ENCODE peak calls at places on chromosomes 1 and 21, in four cellular contexts. Z is HepG2, V is K562, U is GM12878. R is an unnamed sample.

GRCh38 chr1:14113841-14114567 is 414.0 kb downstream of the PRDM2 start:
- DNase-seq in Z (no peak), V (peak; percentile 62), U (no peak), R (peak; percentile 48)

GRCh38 chr21:30740462-30740861 is 6.6 kb downstream of the KRTAP21-2 start:
- DNase-seq in Z (no peak), V (no peak), U (no peak), R (no peak)

GRCh38 chr1:231844986-231845502 is 218.5 kb downstream of the DISC1 start:
- DNase-seq in Z (no peak), V (no peak), U (no peak), R (no peak)

GRCh38 chr21:41564871-41565281 is 56.9 kb upstream of the TMPRSS2 start:
- DNase-seq in Z (peak; percentile 7), V (no peak), U (no peak), R (no peak)

GRCh38 chr1:156102634-156103511 is 11.6 kb upstream of the LMNA start:
- DNase-seq in Z (peak; percentile 45), V (no peak), U (no peak), R (no peak)

GRCh38 chr1:78274814-78275213 is 216.0 kb upstream of the PTGFR start:
- DNase-seq in Z (no peak), V (no peak), U (no peak), R (no peak)

GRCh38 chr1:32339363-32339978 is 3.4 kb upstream of the MARCKSL1 start:
- DNase-seq in Z (no peak), V (peak; percentile 47), U (no peak), R (no peak)

GRCh38 chr1:156376146-156376545 is 7.1 kb downstream of the RHBG start:
- DNase-seq in Z (peak; percentile 52), V (no peak), U (no peak), R (no peak)

GRCh38 chr1:119960501-119960900 is 64.2 kb upstream of the ADAM30 start:
- DNase-seq in Z (no peak), V (no peak), U (no peak), R (no peak)

GRCh38 chr1:225772848-225773247 is 4.8 kb upstream of the SRP9 start:
- DNase-seq in Z (no peak), V (no peak), U (no peak), R (no peak)

DNA sequence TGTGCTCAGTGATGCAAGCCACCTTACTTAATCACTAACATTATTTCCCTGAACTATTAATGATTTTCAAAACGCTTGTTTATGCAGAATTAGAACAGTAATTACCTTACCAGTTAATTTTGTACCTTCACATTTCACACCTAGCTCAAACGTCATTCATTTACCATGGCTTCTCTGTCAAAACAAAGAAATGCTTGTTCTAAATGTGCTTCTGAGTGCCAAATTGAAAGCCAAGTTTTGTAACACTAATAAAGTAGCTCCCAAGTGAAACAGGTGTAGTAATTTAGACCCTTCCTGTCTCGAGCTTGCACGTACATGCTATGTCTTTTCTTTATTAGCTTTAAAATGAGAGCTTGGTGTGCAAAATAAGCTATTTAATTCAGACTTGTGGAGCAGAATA is 533.7 kb upstream of the PKN2 start:
- DNase-seq in Z (no peak), V (no peak), U (peak; percentile 33), R (no peak)
- TF ChIP-seq FOXM1 in Z (no peak), V (no peak), U (no peak), R (no peak)

DNA sequence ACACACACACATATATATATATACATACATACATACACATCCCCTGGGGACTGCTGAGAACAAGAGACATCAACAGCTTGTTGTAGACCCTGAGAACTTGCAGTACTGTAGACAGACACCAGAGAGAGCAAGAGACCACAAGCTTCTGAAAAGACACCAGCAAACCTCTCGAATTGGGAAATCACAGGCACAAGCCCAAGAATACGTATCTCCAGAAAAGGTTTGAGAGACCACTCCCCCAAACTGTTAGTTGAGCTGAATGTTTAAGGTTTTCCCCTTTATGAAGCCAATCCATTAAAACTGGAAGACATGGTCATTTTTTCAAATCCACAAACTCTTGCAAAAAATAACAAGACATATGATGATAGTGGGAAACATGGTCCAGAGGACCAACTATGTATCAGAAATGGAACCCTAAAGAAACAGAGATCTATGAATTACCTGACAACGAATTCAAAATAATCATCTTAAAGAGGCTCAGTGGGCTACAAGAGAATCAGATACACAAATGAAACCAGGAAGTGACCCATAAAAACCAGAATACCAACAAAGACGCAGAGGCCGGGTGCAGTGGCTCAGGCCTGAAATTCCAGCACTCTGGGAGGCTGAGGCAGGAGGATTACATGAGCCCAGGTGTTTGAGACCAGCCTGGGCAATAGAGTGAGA is 45.1 kb downstream of the SLC2A1 start:
- DNase-seq in Z (peak; percentile 84), V (peak; percentile 86), U (peak; percentile 64), R (peak; percentile 74)
- TF ChIP-seq BHLHE40 in Z (no peak), V (no peak), U (no peak), R (no peak)

DNA sequence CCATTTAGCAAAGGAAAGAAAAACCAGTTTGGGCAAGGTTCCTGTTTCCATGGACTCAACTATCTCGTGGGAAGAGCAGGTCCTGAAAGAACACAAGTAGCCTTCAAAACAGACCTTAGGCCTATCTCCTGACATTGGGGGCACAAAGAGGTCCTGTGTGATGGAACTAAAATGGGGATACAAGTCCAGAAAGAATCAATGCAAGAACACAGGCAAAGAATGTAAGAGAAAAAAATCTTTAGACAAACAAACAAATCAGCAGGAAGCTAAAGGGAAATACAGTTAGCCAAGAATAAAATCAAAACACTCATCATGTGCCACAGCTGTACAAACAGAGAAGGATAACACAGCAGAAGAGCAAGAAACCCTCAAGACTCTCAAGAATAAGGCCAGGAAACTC is 28.2 kb downstream of the SLC30A10 start:
- DNase-seq in Z (no peak), V (no peak), U (no peak), R (no peak)
- TF ChIP-seq FOXM1 in Z (no peak), V (no peak), U (no peak), R (no peak)

DNA sequence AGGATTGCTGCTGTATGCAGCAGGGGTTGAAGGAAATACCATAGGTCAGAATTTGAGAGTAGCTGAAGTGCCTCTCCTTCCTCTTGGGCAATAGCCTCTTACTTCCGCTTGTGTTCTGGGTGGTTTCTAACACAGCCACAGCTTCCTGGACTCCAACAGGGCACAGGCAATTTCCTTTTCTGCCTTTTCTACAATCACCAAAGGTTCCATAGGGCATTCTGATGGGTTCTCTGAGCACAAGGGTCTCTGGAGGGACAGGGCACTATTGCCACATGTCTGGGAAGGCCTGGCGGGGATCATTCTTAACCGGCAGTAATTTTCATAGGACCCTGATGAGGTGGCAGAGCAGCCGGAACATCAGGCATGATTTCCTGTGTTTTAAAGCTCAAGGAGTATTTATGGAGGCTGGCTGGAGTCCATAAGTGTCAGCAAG is 5.5 kb upstream of the AGTRAP start:
- DNase-seq in Z (no peak), V (no peak), U (no peak), R (no peak)
- TF ChIP-seq BHLHE40 in Z (no peak), V (no peak), U (no peak), R (no peak)

DNA sequence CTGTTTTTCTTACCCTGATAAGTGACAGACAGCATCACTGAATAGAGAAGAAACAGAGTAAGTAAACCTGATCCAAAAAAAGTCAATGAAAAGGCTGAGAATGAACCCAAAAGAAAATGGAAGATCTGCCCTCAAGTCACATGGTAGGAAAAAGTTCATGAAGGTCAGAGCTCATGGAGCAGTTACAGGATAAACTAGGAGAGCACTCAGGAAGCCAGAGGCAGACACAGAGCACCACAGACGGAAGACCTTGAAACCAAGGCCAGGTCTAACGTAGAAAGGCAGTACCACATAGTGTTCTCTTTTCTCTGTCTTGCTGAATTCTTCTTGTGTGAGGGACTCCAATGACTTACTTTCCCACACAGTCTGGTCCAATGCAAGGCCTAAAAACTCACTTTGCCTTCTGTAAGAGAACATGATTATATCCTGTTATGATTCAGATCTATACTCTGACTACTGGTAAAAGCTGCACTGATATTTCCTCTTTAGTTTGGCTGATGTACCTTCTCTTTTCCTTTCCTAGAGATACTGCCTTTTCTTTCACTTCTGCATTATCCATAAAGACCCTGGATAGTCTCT is 40.8 kb downstream of the RTCA start:
- DNase-seq in Z (no peak), V (no peak), U (no peak), R (no peak)
- TF ChIP-seq FOXM1 in Z (no peak), V (no peak), U (no peak), R (no peak)

GRCh38 chr21:19244502-19245187 is 841.1 kb upstream of the TMPRSS15 start:
- DNase-seq in Z (no peak), V (no peak), U (no peak), R (no peak)

GRCh38 chr21:19245188-19245580 is 841.6 kb upstream of the TMPRSS15 start:
- DNase-seq in Z (no peak), V (no peak), U (no peak), R (no peak)

GRCh38 chr21:19246018-19246417 is 842.4 kb upstream of the TMPRSS15 start:
- DNase-seq in Z (no peak), V (peak; percentile 34), U (no peak), R (no peak)
- TF ChIP-seq BHLHE40 in Z (no peak), V (no peak), U (no peak), R (no peak)

GRCh38 chr1:182084487-182085316 is 23.2 kb upstream of the ZNF648 start:
- DNase-seq in Z (peak; percentile 78), V (peak; percentile 88), U (no peak), R (peak; percentile 88)

GRCh38 chr1:182085726-182086125 is 24.2 kb upstream of the ZNF648 start:
- DNase-seq in Z (no peak), V (no peak), U (no peak), R (no peak)

GRCh38 chr1:182080040-182080439 is 18.5 kb upstream of the ZNF648 start:
- DNase-seq in Z (no peak), V (no peak), U (no peak), R (no peak)

GRCh38 chr1:182083851-182084486 is 22.5 kb upstream of the ZNF648 start:
- DNase-seq in Z (no peak), V (no peak), U (no peak), R (no peak)

DNA sequence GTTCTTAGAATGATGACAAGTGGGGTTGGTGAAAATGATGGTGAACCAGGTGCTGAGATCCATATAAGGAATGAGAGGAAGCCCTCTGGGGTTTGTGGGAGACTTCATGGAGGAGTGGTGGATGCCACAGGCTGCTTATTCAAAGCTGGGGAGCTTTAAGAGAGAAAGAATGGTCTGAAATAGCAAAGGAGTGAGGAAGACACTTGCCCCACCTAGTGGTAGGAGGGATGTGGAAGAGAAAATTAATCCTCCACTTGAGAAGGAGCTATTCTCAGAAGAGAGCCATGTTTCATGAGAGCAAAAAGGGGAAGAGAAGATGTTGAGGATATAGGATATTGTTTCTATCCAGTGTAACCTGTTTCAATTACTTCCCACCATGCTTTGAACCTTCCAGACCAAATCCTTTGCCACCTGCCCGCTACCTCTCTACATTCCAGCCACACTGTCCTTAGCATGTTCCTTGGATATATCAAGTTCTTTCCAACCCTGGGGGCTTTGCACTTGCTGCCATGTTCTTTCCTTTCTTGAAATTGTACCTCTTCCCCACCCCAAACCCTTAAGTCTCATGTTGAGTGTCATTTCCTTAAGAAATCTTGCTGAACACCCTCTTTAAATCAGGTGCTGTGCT is 19.6 kb upstream of the ZNF648 start:
- DNase-seq in Z (peak; percentile 13), V (peak; percentile 58), U (no peak), R (peak; percentile 62)
- TF ChIP-seq FOXM1 in Z (no peak), V (no peak), U (no peak), R (no peak)

GRCh38 chr1:15765495-15766194 is 7.0 kb downstream of the FBLIM1 start:
- DNase-seq in Z (no peak), V (peak; percentile 68), U (no peak), R (no peak)
- TF ChIP-seq BHLHE40 in Z (no peak), V (peak; percentile 14), U (no peak), R (no peak)